ENCODE peak calls at places on chromosomes 2 and 18, in seven cellular contexts. L, E, F, O, B, I and C are unnamed samples.

GRCh38 chr2:72131371-72131891 is 16.2 kb downstream of the CYP26B1 start:
- DNase-seq in L (no peak), E (no peak), F (no peak), O (no peak), B (no peak), I (no peak), C (no peak)

GRCh38 chr2:120037995-120038541 is 25.2 kb downstream of the EPB41L5 start:
- DNase-seq in L (no peak), E (no peak), F (no peak), O (no peak), B (no peak), I (no peak), C (no peak)

GRCh38 chr2:24466871-24467870 is 23.9 kb upstream of the NCOA1 start:
- DNase-seq in L (no peak), E (no peak), F (no peak), O (no peak), B (no peak), I (no peak), C (no peak)

GRCh38 chr2:234410526-234410925 is 86.4 kb downstream of the ARL4C start:
- DNase-seq in L (no peak), E (no peak), F (no peak), O (no peak), B (no peak), I (no peak), C (no peak)

GRCh38 chr2:16257725-16258028 is 317.3 kb downstream of the MYCN start:
- DNase-seq in L (no peak), E (no peak), F (no peak), O (no peak), B (no peak), I (no peak), C (no peak)

GRCh38 chr18:80172056-80172455 is 63.0 kb downstream of the ADNP2 start:
- DNase-seq in L (no peak), E (no peak), F (no peak), O (no peak), B (no peak), I (no peak), C (no peak)

GRCh38 chr2:229137623-229138022 is 133.5 kb downstream of the PID1 start:
- DNase-seq in L (no peak), E (no peak), F (no peak), O (no peak), B (no peak), I (no peak), C (no peak)

GRCh38 chr18:28657836-28658410 is 481.0 kb upstream of the CDH2 start:
- DNase-seq in L (no peak), E (no peak), F (no peak), O (no peak), B (peak; percentile 29), I (no peak), C (peak; percentile 15)

GRCh38 chr2:37523861-37524362 is 147.5 kb downstream of the CDC42EP3 start:
- DNase-seq in L (peak; percentile 72), E (no peak), F (no peak), O (no peak), B (peak; percentile 89), I (no peak), C (peak; percentile 46)

GRCh38 chr18:75869197-75869596 is 441.7 kb upstream of the SMIM21 start:
- DNase-seq in L (no peak), E (no peak), F (no peak), O (no peak), B (no peak), I (no peak), C (no peak)

GRCh38 chr18:44079602-44080001 is 601.1 kb upstream of the SETBP1 start:
- DNase-seq in L (no peak), E (no peak), F (no peak), O (no peak), B (peak; percentile 89), I (no peak), C (peak; percentile 70)

GRCh38 chr18:66548747-66549146 is 55.1 kb downstream of the CDH19 start:
- DNase-seq in L (no peak), E (no peak), F (no peak), O (peak; percentile 7), B (no peak), I (no peak), C (no peak)

GRCh38 chr18:67133669-67134068 is 382.9 kb downstream of the DSEL start:
- DNase-seq in L (no peak), E (no peak), F (no peak), O (no peak), B (no peak), I (no peak), C (no peak)

GRCh38 chr18:70627100-70627802 is 338.4 kb downstream of the SOCS6 start:
- DNase-seq in L (no peak), E (no peak), F (no peak), O (no peak), B (no peak), I (no peak), C (no peak)

GRCh38 chr18:23487738-23488625 is 15.3 kb upstream of the RMC1 start:
- DNase-seq in L (no peak), E (no peak), F (no peak), O (peak; percentile 74), B (peak; percentile 31), I (no peak), C (no peak)

GRCh38 chr2:131105950-131106801 is 1.0 kb downstream of the PLEKHB2 start:
- DNase-seq in L (peak; percentile 38), E (no peak), F (peak; percentile 13), O (peak; percentile 64), B (peak; percentile 51), I (peak; percentile 13), C (no peak)

GRCh38 chr2:54879037-54879436 is 155.6 kb downstream of the EML6 start:
- DNase-seq in L (no peak), E (peak; percentile 38), F (no peak), O (no peak), B (no peak), I (no peak), C (no peak)

GRCh38 chr2:151338115-151338514 is 19.3 kb upstream of the TNFAIP6 start:
- DNase-seq in L (no peak), E (no peak), F (no peak), O (no peak), B (no peak), I (no peak), C (no peak)

GRCh38 chr18:21004721-21005120 is 106.9 kb downstream of the ROCK1 start:
- DNase-seq in L (peak; percentile 45), E (no peak), F (no peak), O (no peak), B (peak; percentile 98), I (no peak), C (peak; percentile 58)

GRCh38 chr2:61268249-61268648 is 106.3 kb downstream of the C2orf74 start:
- DNase-seq in L (no peak), E (no peak), F (no peak), O (no peak), B (no peak), I (no peak), C (no peak)

GRCh38 chr2:135276525-135276924 is 224.4 kb downstream of the RAB3GAP1 start:
- DNase-seq in L (no peak), E (no peak), F (no peak), O (no peak), B (no peak), I (no peak), C (no peak)

GRCh38 chr2:121596221-121597080 is 52.8 kb downstream of the CLASP1 start:
- DNase-seq in L (peak; percentile 47), E (peak; percentile 58), F (no peak), O (peak; percentile 78), B (peak; percentile 75), I (peak; percentile 18), C (no peak)
- TF ChIP-seq CTCF in L (peak; percentile 75), E (peak; percentile 58), F (peak; percentile 49), O (peak; percentile 19), B (peak; percentile 59), I (peak; percentile 63), C (peak; percentile 50)

GRCh38 chr2:64228923-64229322 is 84.7 kb upstream of the PELI1 start:
- DNase-seq in L (no peak), E (no peak), F (no peak), O (no peak), B (no peak), I (no peak), C (no peak)
- H3K4me3 ChIP-seq in L (peak overlapping the region; percentile 58), E (peak overlapping the region; percentile 79), F (peak overlapping the region; percentile 56), O (peak overlapping the region; percentile 60), B (no peak overlapping the region), I (no peak overlapping the region), C (no peak overlapping the region)

GRCh38 chr2:172995323-172996244 is 80.1 kb upstream of the MAP3K20 start:
- DNase-seq in L (peak; percentile 40), E (no peak), F (no peak), O (no peak), B (peak; percentile 85), I (peak; percentile 51), C (peak; percentile 61)

GRCh38 chr2:172993924-172994717 is 81.5 kb upstream of the MAP3K20 start:
- DNase-seq in L (no peak), E (no peak), F (no peak), O (no peak), B (no peak), I (no peak), C (no peak)

GRCh38 chr2:172986040-172986439 is 89.6 kb upstream of the MAP3K20 start:
- DNase-seq in L (no peak), E (no peak), F (no peak), O (peak; percentile 13), B (peak; percentile 37), I (no peak), C (no peak)

GRCh38 chr2:172988728-172989127 is 86.9 kb upstream of the MAP3K20 start:
- DNase-seq in L (no peak), E (no peak), F (no peak), O (no peak), B (no peak), I (no peak), C (no peak)

DNA sequence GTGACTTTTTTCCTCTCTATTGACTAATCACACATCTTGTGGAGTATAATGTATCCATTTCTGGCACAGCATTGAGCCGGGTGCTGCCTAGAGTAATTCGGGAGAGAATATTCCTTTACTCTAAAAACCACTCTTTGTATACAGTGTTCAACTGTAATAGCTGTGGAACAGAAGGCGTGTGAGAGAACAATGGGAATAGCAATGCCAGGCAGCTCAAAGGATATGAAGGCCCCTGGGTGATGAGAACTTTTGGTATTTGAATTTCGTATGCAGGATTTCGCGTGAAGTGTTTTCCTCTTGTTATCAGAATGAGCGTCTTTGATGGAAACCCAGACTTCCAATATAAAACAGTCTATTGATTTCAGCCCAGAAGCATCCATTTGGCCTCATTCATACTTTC is 84.6 kb upstream of the MAP3K20 start:
- DNase-seq in L (no peak), E (no peak), F (no peak), O (no peak), B (no peak), I (no peak), C (no peak)
- TF ChIP-seq CTCF in L (no peak), E (no peak), F (no peak), O (no peak), B (no peak), I (no peak), C (no peak)

DNA sequence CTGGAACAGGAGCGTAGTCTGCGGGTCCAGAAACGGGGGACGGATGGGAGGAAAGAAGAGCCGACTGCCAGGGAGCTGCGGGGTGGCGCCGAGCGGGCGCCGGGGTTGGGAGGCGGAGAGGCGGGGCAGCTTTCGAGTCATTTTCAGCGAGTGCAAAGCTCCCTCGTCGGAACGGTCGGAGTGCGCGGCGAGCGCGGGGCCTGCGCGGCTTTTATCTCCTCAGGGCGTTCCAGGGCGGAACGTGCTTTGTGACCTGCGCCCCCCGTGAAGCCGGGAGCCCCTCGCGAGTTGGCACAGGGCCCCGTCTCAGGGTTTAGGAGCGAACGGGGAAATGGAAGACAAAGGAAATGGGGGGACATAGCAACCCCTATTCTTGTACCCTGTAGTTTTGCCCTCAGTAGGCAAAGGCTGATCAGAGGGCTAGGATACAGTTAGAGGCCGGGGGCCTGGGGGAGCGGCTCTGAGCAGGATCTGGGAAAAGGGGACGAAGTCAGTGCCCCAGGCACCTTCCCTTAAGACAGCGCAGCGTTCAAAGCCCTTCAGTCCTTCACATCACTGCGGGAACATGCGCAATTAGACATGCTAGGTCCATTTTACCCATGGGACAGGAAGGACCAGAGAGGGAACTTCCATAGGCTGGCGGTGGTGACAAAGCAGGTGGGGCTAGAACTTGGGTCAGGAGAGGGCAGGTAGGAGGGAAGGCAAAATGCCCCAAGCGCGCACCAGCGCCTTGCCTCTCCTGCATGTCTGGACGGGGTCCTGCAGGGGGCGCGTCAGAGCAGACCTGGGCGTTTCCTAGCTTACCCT is 60.1 kb upstream of the IL1RL1 start:
- DNase-seq in L (no peak), E (no peak), F (no peak), O (peak; percentile 57), B (peak; percentile 44), I (peak; percentile 43), C (no peak)
- H3K4me3 ChIP-seq in L (peak overlapping the region; percentile 55), E (no peak overlapping the region), F (no peak overlapping the region), O (no peak overlapping the region), B (peak overlapping the region; percentile 53), I (peak overlapping the region; percentile 50), C (peak overlapping the region; percentile 24)